ENCODE peak calls at places on chromosomes 4 and X, in seven cellular contexts. H is mammary epithelial cell, P is astrocyte of the cerebellum, R is kidney epithelial cell, G is fibroblast of mammary gland, X is AG09309, E is tibial artery. V is an unnamed sample.

GRCh38 chrX:131288738-131289511 is at the start of gene IGSF1:
- DNase-seq in H (no peak), P (peak; percentile 54), R (peak; percentile 2), G (peak; percentile 10), X (no peak), E (no peak), V (peak; percentile 60)

GRCh38 chr4:11468901-11469300 is 40.2 kb upstream of the HS3ST1 start:
- DNase-seq in H (no peak), P (no peak), R (no peak), G (no peak), X (no peak), E (no peak), V (peak; percentile 28)

GRCh38 chr4:141921293-141921692 is 284.9 kb downstream of the IL15 start:
- DNase-seq in H (no peak), P (no peak), R (no peak), G (no peak), X (no peak), E (no peak), V (no peak)

GRCh38 chrX:10989386-10989785 is 121.7 kb upstream of the HCCS start:
- DNase-seq in H (no peak), P (peak; percentile 9), R (no peak), G (no peak), X (no peak), E (no peak), V (no peak)

GRCh38 chr4:23225024-23225423 is 532.3 kb downstream of the GBA3 start:
- DNase-seq in H (no peak), P (no peak), R (no peak), G (no peak), X (no peak), E (no peak), V (no peak)

GRCh38 chr4:34972189-34972588 is 1272.1 kb downstream of the ARAP2 start:
- DNase-seq in H (no peak), P (no peak), R (no peak), G (no peak), X (no peak), E (no peak), V (no peak)

GRCh38 chr4:72286185-72286584 is 254.4 kb downstream of the NPFFR2 start:
- DNase-seq in H (peak; percentile 11), P (peak; percentile 38), R (peak; percentile 9), G (peak; percentile 30), X (no peak), E (no peak), V (peak; percentile 23)

GRCh38 chr4:86556791-86557415 is 37.2 kb upstream of the PTPN13 start:
- DNase-seq in H (peak; percentile 49), P (no peak), R (no peak), G (peak; percentile 1), X (no peak), E (no peak), V (no peak)

GRCh38 chr4:3371581-3372001 is 70.2 kb upstream of the HGFAC start:
- DNase-seq in H (no peak), P (no peak), R (no peak), G (no peak), X (no peak), E (no peak), V (peak; percentile 6)

GRCh38 chr4:13349096-13349495 is 135.0 kb downstream of the RAB28 start:
- DNase-seq in H (peak; percentile 28), P (no peak), R (no peak), G (peak; percentile 49), X (no peak), E (no peak), V (no peak)

GRCh38 chrX:850471-850916 is 219.9 kb downstream of the SHOX start:
- DNase-seq in H (no peak), P (no peak), R (no peak), G (no peak), X (no peak), E (no peak), V (no peak)

GRCh38 chr4:181372014-181372413 is 871.2 kb upstream of the TENM3 start:
- DNase-seq in H (no peak), P (no peak), R (no peak), G (no peak), X (no peak), E (no peak), V (no peak)

GRCh38 chr4:127284236-127284635 is 348.5 kb upstream of the INTU start:
- DNase-seq in H (no peak), P (no peak), R (no peak), G (peak; percentile 61), X (no peak), E (no peak), V (no peak)

GRCh38 chr4:139736257-139736626 is 70.6 kb downstream of the MGST2 start:
- DNase-seq in H (no peak), P (no peak), R (no peak), G (peak; percentile 6), X (no peak), E (no peak), V (no peak)

GRCh38 chr4:2558301-2558700 is 21.9 kb downstream of the FAM193A start:
- DNase-seq in H (no peak), P (no peak), R (no peak), G (no peak), X (no peak), E (no peak), V (no peak)

GRCh38 chr4:145278341-145279121 is 98.1 kb upstream of the OTUD4 start:
- DNase-seq in H (peak; percentile 12), P (peak; percentile 47), R (no peak), G (peak; percentile 80), X (no peak), E (no peak), V (no peak)

GRCh38 chr4:139978692-139979091 is 175.3 kb downstream of the MAML3 start:
- DNase-seq in H (no peak), P (no peak), R (no peak), G (no peak), X (no peak), E (no peak), V (no peak)

GRCh38 chr4:100492129-100492528 is 25.7 kb downstream of the EMCN start:
- DNase-seq in H (no peak), P (no peak), R (no peak), G (no peak), X (no peak), E (no peak), V (no peak)

GRCh38 chrX:10726647-10727046 is 106.3 kb upstream of the MID1 start:
- DNase-seq in H (peak; percentile 71), P (peak; percentile 89), R (peak; percentile 56), G (peak; percentile 52), X (peak; percentile 66), E (no peak), V (no peak)

GRCh38 chr4:40055379-40055872 is 1.2 kb upstream of the N4BP2 start:
- DNase-seq in H (no peak), P (no peak), R (no peak), G (no peak), X (no peak), E (no peak), V (no peak)

DNA sequence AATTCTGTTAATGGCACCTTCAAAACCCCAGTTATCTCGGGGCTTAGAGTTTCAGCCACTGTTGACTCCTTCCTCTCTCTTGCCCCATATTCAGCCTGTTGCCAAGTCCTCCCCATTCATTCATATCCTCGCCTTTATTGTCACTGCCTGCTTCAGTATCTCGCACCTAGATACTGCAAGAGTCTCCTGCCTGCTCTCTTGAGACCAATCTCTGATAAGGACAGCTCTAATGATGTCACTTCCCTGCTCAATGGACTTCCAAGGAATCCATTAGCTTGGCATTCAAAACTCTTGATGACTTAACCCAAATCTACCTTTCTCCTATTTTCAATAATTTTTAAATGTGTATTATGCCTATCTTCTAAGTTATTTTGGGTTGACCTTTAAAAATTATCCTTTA is 1.1 kb upstream of the UBE2A start:
- DNase-seq in H (no peak), P (no peak), R (no peak), G (no peak), X (no peak), E (no peak), V (no peak)
- H3K4me3 ChIP-seq in H (peak overlapping the region; percentile 75), P (peak overlapping the region; percentile 66), R (no peak overlapping the region), G (peak overlapping the region; percentile 65), X (peak overlapping the region; percentile 69), E (peak overlapping the region; percentile 81), V (peak overlapping the region; percentile 57)

GRCh38 chrX:24080670-24081069 is 25.9 kb downstream of the EIF2S3 start:
- DNase-seq in H (no peak), P (no peak), R (no peak), G (no peak), X (no peak), E (no peak), V (no peak)

GRCh38 chrX:24082446-24082845 is 27.7 kb downstream of the EIF2S3 start:
- DNase-seq in H (no peak), P (no peak), R (no peak), G (no peak), X (no peak), E (no peak), V (no peak)

GRCh38 chrX:24079405-24079804 is 24.6 kb downstream of the EIF2S3 start:
- DNase-seq in H (no peak), P (no peak), R (no peak), G (no peak), X (no peak), E (no peak), V (no peak)

GRCh38 chrX:24085133-24085532 is 30.4 kb downstream of the EIF2S3 start:
- DNase-seq in H (no peak), P (no peak), R (no peak), G (no peak), X (no peak), E (no peak), V (no peak)

GRCh38 chrX:24081661-24082154 is 27.0 kb downstream of the EIF2S3 start:
- DNase-seq in H (peak; percentile 59), P (peak; percentile 18), R (no peak), G (peak; percentile 70), X (no peak), E (peak; percentile 71), V (peak; percentile 75)
- TF ChIP-seq CTCF in H (peak; percentile 54), P (peak; percentile 67), R (peak; percentile 63), G (peak; percentile 54), X (peak; percentile 63), E (no peak), V (peak; percentile 58)

GRCh38 chrX:154437971-154438893 is 1.3 kb downstream of the GDI1 start:
- DNase-seq in H (no peak), P (no peak), R (no peak), G (no peak), X (no peak), E (no peak), V (no peak)
- H3K4me3 ChIP-seq in H (peak overlapping the region; percentile 79), P (peak overlapping the region; percentile 62), R (peak overlapping the region; percentile 71), G (peak overlapping the region; percentile 68), X (peak overlapping the region; percentile 79), E (peak overlapping the region; percentile 85), V (peak overlapping the region; percentile 49)

DNA sequence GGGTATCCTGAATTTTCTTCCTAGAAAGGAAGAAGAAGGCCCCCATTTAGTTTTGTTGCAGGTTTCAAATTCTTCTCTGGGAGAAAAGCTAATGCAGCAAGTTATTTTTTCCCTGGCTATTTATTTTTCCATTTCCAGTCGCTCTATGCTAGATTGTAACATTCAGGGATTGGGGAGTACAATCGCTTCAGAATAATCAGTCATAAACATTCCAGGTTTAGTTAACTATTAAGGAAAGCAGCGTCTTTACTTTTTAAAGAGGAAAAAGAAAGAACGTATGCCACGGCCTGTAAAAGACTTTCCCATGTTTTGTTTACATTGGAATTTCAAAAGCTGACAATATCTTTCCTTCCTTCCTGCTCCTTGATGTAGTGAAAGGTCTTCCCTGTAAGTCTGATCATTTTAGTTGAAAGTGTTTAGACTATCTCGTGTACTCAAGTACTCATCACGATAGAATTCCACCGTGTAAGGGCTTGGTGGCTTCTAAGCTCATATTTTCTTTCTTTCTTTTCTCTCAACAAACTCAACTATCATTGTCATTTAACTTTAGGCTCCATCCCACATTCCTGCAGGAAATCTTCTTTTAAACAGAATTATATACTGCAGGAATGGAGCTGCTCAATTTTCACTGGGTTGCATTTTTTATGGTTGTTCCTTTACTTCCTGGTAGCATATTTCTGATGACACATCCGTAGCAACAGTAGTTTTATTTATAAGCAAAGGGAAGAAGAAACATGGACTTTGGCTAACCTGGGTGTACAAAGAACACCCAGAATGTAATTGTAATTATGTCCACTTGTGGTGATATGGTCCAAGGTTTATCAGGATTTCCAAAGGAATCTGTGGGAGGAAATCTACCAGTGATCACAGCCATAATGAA is 213.1 kb upstream of the FAT1 start:
- DNase-seq in H (peak; percentile 79), P (peak; percentile 71), R (peak; percentile 79), G (peak; percentile 75), X (peak; percentile 55), E (no peak), V (peak; percentile 75)
- TF ChIP-seq CTCF in H (peak; percentile 43), P (peak; percentile 27), R (peak; percentile 30), G (peak; percentile 23), X (peak; percentile 23), E (peak; percentile 29), V (peak; percentile 23)

V was measured in hepatocyte.